ENCODE peak calls at places on chromosomes 16 and 17, in four cellular contexts. U is K562, F is H1, Z is HepG2. M is an unnamed sample.
A peak's percentile ranks its signal among the peaks of the same experiment; 100 is the strongest.

GRCh38 chr16:29825145-29826044 is 5.1 kb downstream of the MVP start:
- DNase-seq in F (no peak), Z (no peak), U (peak; percentile 42), M (peak; percentile 78)

GRCh38 chr17:65102788-65103187 is 34.4 kb upstream of the RGS9 start:
- DNase-seq in F (no peak), Z (no peak), U (no peak), M (no peak)

GRCh38 chr17:30472238-30472890 is 4.8 kb upstream of the GOSR1 start:
- DNase-seq in Z (no peak), F (no peak), U (no peak), M (no peak)

GRCh38 chr17:67046398-67046797 is 2.0 kb downstream of the CACNG1 start:
- DNase-seq in U (no peak), F (no peak), Z (no peak), M (no peak)

GRCh38 chr17:18143044-18143936 is 34.7 kb downstream of the MYO15A start:
- DNase-seq in U (peak; percentile 45), F (peak; percentile 73), Z (peak; percentile 38), M (peak; percentile 40)

GRCh38 chr17:21351366-21352065 is 24.6 kb upstream of the KCNJ12 start:
- DNase-seq in U (no peak), F (no peak), Z (no peak), M (no peak)

GRCh38 chr16:72853575-72853974 is 194.4 kb downstream of the ZFHX3 start:
- DNase-seq in U (no peak), F (no peak), Z (no peak), M (no peak)

GRCh38 chr17:37097162-37097561 is 148.4 kb downstream of the AATF start:
- DNase-seq in U (no peak), Z (no peak), F (no peak), M (no peak)

GRCh38 chr17:82937411-82938371 is 97.9 kb upstream of the ZNF750 start:
- DNase-seq in Z (no peak), U (no peak), F (no peak), M (no peak)

GRCh38 chr16:67021321-67021720 is 7.6 kb upstream of the CBFB start:
- DNase-seq in F (no peak), Z (no peak), U (no peak), M (no peak)

GRCh38 chr17:27907976-27908558 is 14.9 kb upstream of the LYRM9 start:
- DNase-seq in F (no peak), U (no peak), Z (no peak), M (no peak)

GRCh38 chr17:58932956-58933355 is 173.7 kb downstream of the TRIM37 start:
- DNase-seq in Z (no peak), F (no peak), U (no peak), M (no peak)

GRCh38 chr16:24538756-24539294 is 541 bp upstream of the RBBP6 start:
- DNase-seq in U (peak; percentile 73), F (no peak), Z (peak; percentile 85), M (peak; percentile 60)

GRCh38 chr16:84390131-84390785 is 21.9 kb downstream of the ATP2C2 start:
- DNase-seq in U (no peak), Z (no peak), F (no peak), M (peak; percentile 45)

GRCh38 chr16:2530629-2531318 is 434 bp downstream of the CEMP1 start:
- DNase-seq in Z (no peak), U (no peak), F (no peak), M (no peak)

GRCh38 chr16:66662445-66663194 is 33.9 kb downstream of the CMTM4 start:
- DNase-seq in F (no peak), U (peak; percentile 56), Z (peak; percentile 64), M (peak; percentile 56)

GRCh38 chr17:82228842-82229685 is at the start of gene SLC16A3:
- DNase-seq in U (no peak), F (peak; percentile 68), Z (no peak), M (no peak)

GRCh38 chr16:81431554-81432353 is 12.9 kb upstream of the CMIP start:
- DNase-seq in F (no peak), U (no peak), Z (peak; percentile 90), M (no peak)

GRCh38 chr16:57544129-57544653 is 1.7 kb downstream of the ADGRG5 start:
- DNase-seq in Z (no peak), F (peak; percentile 31), U (peak; percentile 59), M (no peak)

GRCh38 chr17:63996430-63997182 is 1.5 kb upstream of the PRR29 start:
- DNase-seq in F (no peak), Z (no peak), U (no peak), M (no peak)

GRCh38 chr16:73176577-73177013 is 128.7 kb upstream of the ZFHX3 start:
- DNase-seq in U (no peak), Z (peak; percentile 20), F (no peak), M (peak; percentile 86)

GRCh38 chr16:4709481-4709880 is 16.1 kb downstream of the NUDT16L1 start:
- DNase-seq in U (no peak), F (no peak), Z (no peak), M (no peak)

GRCh38 chr16:85828166-85828565 is 28.7 kb downstream of the COX4I1 start:
- DNase-seq in U (no peak), F (no peak), Z (no peak), M (no peak)

GRCh38 chr16:54284931-54285413 is 1.6 kb downstream of the IRX3 start:
- DNase-seq in U (no peak), F (peak; percentile 67), Z (no peak), M (no peak)

GRCh38 chr17:27811961-27812360 is 11.6 kb upstream of the NOS2 start:
- DNase-seq in U (peak; percentile 2), Z (no peak), F (no peak), M (no peak)

GRCh38 chr16:77344306-77344705 is 90.5 kb downstream of the ADAMTS18 start:
- DNase-seq in U (no peak), Z (no peak), F (no peak), M (no peak)

GRCh38 chr16:88884569-88885271 is 18.3 kb upstream of the PABPN1L start:
- DNase-seq in U (no peak), F (no peak), Z (no peak), M (no peak)

GRCh38 chr16:72884573-72884972 is 163.4 kb downstream of the ZFHX3 start:
- DNase-seq in Z (peak; percentile 75), U (no peak), F (no peak), M (no peak)

GRCh38 chr16:86242244-86243122 is 267.8 kb upstream of the FOXF1 start:
- DNase-seq in U (no peak), Z (no peak), F (peak; percentile 40), M (no peak)

GRCh38 chr16:69812213-69813014 is 50.3 kb downstream of the WWP2 start:
- DNase-seq in Z (no peak), F (no peak), U (peak; percentile 50), M (peak; percentile 37)

GRCh38 chr17:47850692-47851573 is at the start of gene SP6:
- DNase-seq in F (peak; percentile 91), Z (peak; percentile 77), U (peak; percentile 89), M (peak; percentile 76)
- TF ChIP-seq CTCF in F (no peak), Z (peak; percentile 72), U (peak; percentile 41), M (peak; percentile 27)

GRCh38 chr16:52618753-52619497 is 72.0 kb upstream of the TOX3 start:
- DNase-seq in U (no peak), Z (no peak), F (no peak), M (no peak)
- TF ChIP-seq RNF2 in U (no peak), Z (no peak), F (no peak), M (no peak)

DNA sequence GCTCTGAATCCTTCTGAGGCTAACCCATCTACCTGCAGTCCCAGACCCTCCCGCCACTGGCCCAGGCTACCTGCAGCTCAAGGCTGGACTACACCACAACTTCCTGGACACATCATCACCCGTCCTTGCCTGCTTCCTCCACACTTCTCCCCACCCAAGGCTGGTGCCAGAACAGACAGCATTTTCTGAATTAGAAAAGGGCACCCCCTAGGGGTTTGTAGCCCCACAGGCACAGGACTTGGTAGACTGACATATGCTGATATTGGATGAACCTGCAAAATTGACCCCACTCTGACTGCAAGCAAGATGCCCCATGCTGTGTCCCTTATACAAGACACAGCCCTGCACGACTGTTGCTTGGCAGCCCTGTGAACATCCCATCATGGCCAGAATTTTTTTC is 271.5 kb upstream of the C16orf82 start:
- DNase-seq in Z (no peak), F (no peak), U (peak; percentile 35), M (no peak)
- TF ChIP-seq CTCF in Z (no peak), F (peak; percentile 30), U (peak; percentile 37), M (no peak)

GRCh38 chr16:87457724-87458423 is 35.0 kb downstream of the ZCCHC14 start:
- DNase-seq in F (no peak), U (no peak), Z (no peak), M (peak; percentile 36)
- TF ChIP-seq RNF2 in F (no peak), U (no peak), Z (no peak), M (no peak)

GRCh38 chr17:78252701-78253635 is 21.5 kb downstream of the TMEM235 start:
- DNase-seq in F (no peak), Z (no peak), U (no peak), M (no peak)
- TF ChIP-seq CTCF in F (no peak), Z (no peak), U (no peak), M (no peak)

GRCh38 chr17:38672788-38673713 is 1.7 kb downstream of the EPOP start:
- DNase-seq in U (no peak), F (peak; percentile 71), Z (no peak), M (no peak)
- TF ChIP-seq RNF2 in U (no peak), F (peak; percentile 10), Z (no peak), M (no peak)

DNA sequence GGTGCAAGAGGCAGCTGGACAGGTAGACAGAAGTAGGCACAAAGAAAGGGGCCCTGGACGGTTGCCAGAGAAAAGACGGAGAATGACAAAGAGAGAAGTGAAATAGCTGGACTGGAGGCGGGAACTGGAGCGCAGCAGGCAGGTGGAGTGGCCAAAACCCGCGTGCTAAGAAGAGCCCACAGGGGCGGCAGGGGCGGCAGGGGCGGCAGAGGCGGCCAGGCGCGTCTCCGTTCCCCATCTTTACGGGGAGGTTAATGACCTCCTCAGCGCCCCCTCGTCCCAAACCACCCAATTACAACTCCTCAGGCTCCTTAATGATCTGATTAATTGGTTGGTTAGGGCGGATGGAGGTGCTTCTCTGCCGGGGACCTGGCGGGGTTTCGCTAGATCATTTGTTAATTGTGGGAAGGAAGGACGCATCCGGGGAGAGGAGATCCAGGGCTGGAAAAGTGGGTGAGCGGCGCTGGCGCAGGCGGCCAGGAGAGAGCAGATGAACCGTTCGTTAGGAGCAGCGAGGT is 15.4 kb upstream of the HOXB9 start:
- DNase-seq in Z (no peak), F (peak; percentile 62), U (no peak), M (no peak)
- TF ChIP-seq CTCF in Z (no peak), F (peak; percentile 36), U (no peak), M (no peak)

DNA sequence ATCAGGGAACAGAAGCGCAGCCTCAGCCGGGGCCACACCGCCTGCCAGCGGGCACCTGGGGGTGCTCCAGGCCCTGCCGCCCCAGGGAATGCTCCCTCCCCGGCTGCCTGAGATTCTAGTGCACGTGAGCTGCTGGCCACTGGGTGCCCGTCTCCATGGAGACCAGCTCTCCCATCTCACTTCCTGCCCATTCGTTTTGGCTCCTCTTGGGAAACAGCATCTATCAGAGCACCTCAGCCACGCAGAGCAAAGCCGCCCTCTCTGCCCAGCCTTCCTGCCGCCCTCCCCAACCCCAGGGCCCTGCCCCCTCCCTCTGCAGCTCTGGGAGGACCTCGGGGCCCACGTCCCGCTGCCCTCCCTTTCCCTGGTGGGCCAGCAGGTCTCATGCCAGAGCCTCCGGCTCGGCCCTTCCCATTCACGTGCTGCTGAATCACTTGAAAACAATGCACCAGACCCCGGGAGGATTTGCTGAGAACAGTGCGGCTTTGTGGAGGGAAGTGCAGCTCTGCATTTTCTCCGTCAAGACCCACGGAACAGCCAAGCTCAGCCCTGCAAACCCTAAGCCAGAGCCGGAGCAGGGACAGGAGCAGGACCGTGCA is 19.4 kb downstream of the CEP295NL start:
- DNase-seq in F (peak; percentile 68), U (no peak), Z (peak; percentile 89), M (peak; percentile 86)
- TF ChIP-seq RNF2 in F (no peak), U (no peak), Z (no peak), M (no peak)

M was measured in A549.